ENCODE peak calls at places on chromosomes 13 and 19, in six cellular contexts. One of them, this sample, is unnamed.

GRCh38 chr13:30577381-30577780 is 40.3 kb upstream of the USPL1 start:
- DNase-seq in body of pancreas: peak
- DNase-seq in K562: peak
- DNase-seq in A549: peak
- DNase-seq in left lung: no peak
- DNase-seq in left ventricle myocardium inferior: no peak
- DNase-seq in this sample: peak

GRCh38 chr19:2334986-2335846 is 6.7 kb downstream of the SPPL2B start:
- DNase-seq in body of pancreas: no peak
- DNase-seq in K562: no peak
- DNase-seq in left ventricle myocardium inferior: no peak
- DNase-seq in A549: no peak
- DNase-seq in left lung: no peak
- DNase-seq in this sample: no peak

GRCh38 chr19:1102407-1103106 is 1.2 kb upstream of the GPX4 start:
- DNase-seq in A549: peak
- DNase-seq in body of pancreas: peak
- DNase-seq in left ventricle myocardium inferior: no peak
- DNase-seq in left lung: no peak
- DNase-seq in K562: no peak
- DNase-seq in this sample: peak

GRCh38 chr19:1816530-1817298 is 4.6 kb upstream of the ATP8B3 start:
- DNase-seq in body of pancreas: no peak
- DNase-seq in K562: no peak
- DNase-seq in left lung: peak
- DNase-seq in A549: no peak
- DNase-seq in left ventricle myocardium inferior: no peak
- DNase-seq in this sample: no peak

GRCh38 chr13:100872761-100873160 is 198.2 kb upstream of the TMTC4 start:
- DNase-seq in body of pancreas: no peak
- DNase-seq in left ventricle myocardium inferior: no peak
- DNase-seq in A549: no peak
- DNase-seq in left lung: no peak
- DNase-seq in K562: no peak
- DNase-seq in this sample: no peak

GRCh38 chr13:71979616-71980015 is 112.6 kb upstream of the DACH1 start:
- DNase-seq in left lung: no peak
- DNase-seq in A549: peak
- DNase-seq in K562: no peak
- DNase-seq in body of pancreas: peak
- DNase-seq in left ventricle myocardium inferior: no peak
- DNase-seq in this sample: no peak

GRCh38 chr19:495440-496332 is 600 bp upstream of the MADCAM1 start:
- DNase-seq in A549: peak
- DNase-seq in left lung: peak
- DNase-seq in left ventricle myocardium inferior: no peak
- DNase-seq in K562: peak
- DNase-seq in body of pancreas: no peak
- DNase-seq in this sample: no peak

GRCh38 chr19:39599116-39599515 is 3.2 kb upstream of the LGALS13 start:
- DNase-seq in K562: peak
- DNase-seq in A549: peak
- DNase-seq in left ventricle myocardium inferior: no peak
- DNase-seq in left lung: no peak
- DNase-seq in body of pancreas: no peak
- DNase-seq in this sample: no peak

GRCh38 chr13:110989331-110989730 is 74.5 kb upstream of the ANKRD10 start:
- DNase-seq in A549: no peak
- DNase-seq in K562: no peak
- DNase-seq in left lung: no peak
- DNase-seq in left ventricle myocardium inferior: no peak
- DNase-seq in body of pancreas: no peak
- DNase-seq in this sample: no peak

GRCh38 chr13:80274643-80275042 is 66.3 kb downstream of the SPRY2 start:
- DNase-seq in left ventricle myocardium inferior: no peak
- DNase-seq in left lung: no peak
- DNase-seq in K562: no peak
- DNase-seq in body of pancreas: no peak
- DNase-seq in A549: no peak
- DNase-seq in this sample: no peak

GRCh38 chr13:98155475-98156111 is 12.7 kb downstream of the FARP1 start:
- DNase-seq in left ventricle myocardium inferior: no peak
- DNase-seq in K562: no peak
- DNase-seq in body of pancreas: peak
- DNase-seq in left lung: no peak
- DNase-seq in A549: no peak
- DNase-seq in this sample: no peak

GRCh38 chr13:85408415-85408814 is 390.8 kb downstream of the SLITRK6 start:
- DNase-seq in left lung: no peak
- DNase-seq in left ventricle myocardium inferior: no peak
- DNase-seq in A549: no peak
- DNase-seq in K562: no peak
- DNase-seq in body of pancreas: no peak
- DNase-seq in this sample: no peak

GRCh38 chr13:96967248-96967745 is 27.0 kb downstream of the OXGR1 start:
- DNase-seq in left lung: no peak
- DNase-seq in A549: peak
- DNase-seq in K562: peak
- DNase-seq in body of pancreas: no peak
- DNase-seq in left ventricle myocardium inferior: no peak
- DNase-seq in this sample: no peak

GRCh38 chr13:48564046-48564445 is 31.2 kb upstream of the RCBTB2 start:
- DNase-seq in left ventricle myocardium inferior: no peak
- DNase-seq in left lung: no peak
- DNase-seq in K562: no peak
- DNase-seq in A549: no peak
- DNase-seq in body of pancreas: no peak
- DNase-seq in this sample: no peak

GRCh38 chr19:17358395-17358794 is 18.7 kb downstream of the PLVAP start:
- DNase-seq in left lung: no peak
- DNase-seq in A549: peak
- DNase-seq in K562: peak
- DNase-seq in body of pancreas: no peak
- DNase-seq in left ventricle myocardium inferior: no peak
- DNase-seq in this sample: no peak

GRCh38 chr13:30750036-30750435 is 14.7 kb downstream of the ALOX5AP start:
- DNase-seq in left lung: no peak
- DNase-seq in left ventricle myocardium inferior: no peak
- DNase-seq in body of pancreas: no peak
- DNase-seq in K562: no peak
- DNase-seq in A549: no peak
- DNase-seq in this sample: no peak

GRCh38 chr19:7852851-7853759 is 21.1 kb downstream of the PRR36 start:
- DNase-seq in A549: peak
- DNase-seq in K562: peak
- DNase-seq in left ventricle myocardium inferior: peak
- DNase-seq in left lung: peak
- DNase-seq in body of pancreas: peak
- DNase-seq in this sample: no peak

GRCh38 chr19:3119782-3120380 is 16.0 kb upstream of the GNA15 start:
- DNase-seq in left lung: peak
- DNase-seq in K562: no peak
- DNase-seq in A549: no peak
- DNase-seq in left ventricle myocardium inferior: no peak
- DNase-seq in body of pancreas: no peak
- DNase-seq in this sample: no peak

GRCh38 chr13:36981156-36981743 is 17.9 kb downstream of the ALG5 start:
- DNase-seq in left lung: no peak
- DNase-seq in K562: peak
- DNase-seq in body of pancreas: no peak
- DNase-seq in A549: peak
- DNase-seq in left ventricle myocardium inferior: no peak
- DNase-seq in this sample: peak

GRCh38 chr13:33014291-33014690 is 1.9 kb upstream of the KL start:
- DNase-seq in left lung: no peak
- DNase-seq in body of pancreas: no peak
- DNase-seq in A549: no peak
- DNase-seq in left ventricle myocardium inferior: no peak
- DNase-seq in K562: no peak
- DNase-seq in this sample: no peak

GRCh38 chr19:38059897-38060296 is 152.9 kb downstream of the SIPA1L3 start:
- DNase-seq in body of pancreas: peak
- DNase-seq in A549: no peak
- DNase-seq in left ventricle myocardium inferior: no peak
- DNase-seq in left lung: peak
- DNase-seq in K562: no peak
- DNase-seq in this sample: no peak

GRCh38 chr13:87736849-87737400 is 65.8 kb downstream of the SLITRK5 start:
- DNase-seq in body of pancreas: no peak
- DNase-seq in left ventricle myocardium inferior: no peak
- DNase-seq in left lung: no peak
- DNase-seq in A549: no peak
- DNase-seq in K562: no peak
- DNase-seq in this sample: no peak

GRCh38 chr19:1236566-1236965 is 1.2 kb downstream of the CBARP start:
- DNase-seq in A549: no peak
- DNase-seq in body of pancreas: no peak
- DNase-seq in K562: no peak
- DNase-seq in left ventricle myocardium inferior: no peak
- DNase-seq in left lung: no peak
- DNase-seq in this sample: no peak

GRCh38 chr19:33998739-33999345 is 173.5 kb upstream of the LSM14A start:
- DNase-seq in left lung: no peak
- DNase-seq in A549: peak
- DNase-seq in body of pancreas: no peak
- DNase-seq in left ventricle myocardium inferior: no peak
- DNase-seq in K562: no peak
- DNase-seq in this sample: no peak

GRCh38 chr19:18009412-18010066 is 1.6 kb downstream of the ARRDC2 start:
- DNase-seq in body of pancreas: no peak
- DNase-seq in left lung: peak
- DNase-seq in left ventricle myocardium inferior: no peak
- DNase-seq in A549: no peak
- DNase-seq in K562: no peak
- DNase-seq in this sample: no peak

GRCh38 chr13:113880651-113881611 is 17.1 kb upstream of the GAS6 start:
- DNase-seq in left ventricle myocardium inferior: no peak
- DNase-seq in body of pancreas: no peak
- DNase-seq in A549: no peak
- DNase-seq in left lung: no peak
- DNase-seq in K562: no peak
- DNase-seq in this sample: no peak

GRCh38 chr13:113877149-113877990 is 13.5 kb upstream of the GAS6 start:
- DNase-seq in A549: no peak
- DNase-seq in left lung: no peak
- DNase-seq in body of pancreas: no peak
- DNase-seq in K562: no peak
- DNase-seq in left ventricle myocardium inferior: no peak
- DNase-seq in this sample: no peak

GRCh38 chr13:113879506-113880360 is 15.9 kb upstream of the GAS6 start:
- DNase-seq in body of pancreas: no peak
- DNase-seq in left ventricle myocardium inferior: no peak
- DNase-seq in left lung: no peak
- DNase-seq in A549: no peak
- DNase-seq in K562: no peak
- DNase-seq in this sample: no peak

GRCh38 chr13:113876341-113877148 is 12.7 kb upstream of the GAS6 start:
- DNase-seq in left lung: no peak
- DNase-seq in left ventricle myocardium inferior: no peak
- DNase-seq in K562: no peak
- DNase-seq in A549: no peak
- DNase-seq in body of pancreas: no peak
- DNase-seq in this sample: no peak

GRCh38 chr13:113879017-113879416 is 15.1 kb upstream of the GAS6 start:
- DNase-seq in body of pancreas: no peak
- DNase-seq in left lung: no peak
- DNase-seq in A549: no peak
- DNase-seq in left ventricle myocardium inferior: no peak
- DNase-seq in K562: no peak
- DNase-seq in this sample: no peak
- H3K27ac ChIP-seq in body of pancreas: no peak
- H3K27ac ChIP-seq in left lung: no peak
- H3K27ac ChIP-seq in A549: no peak
- H3K27ac ChIP-seq in left ventricle myocardium inferior: peak
- H3K27ac ChIP-seq in K562: no peak
- H3K27ac ChIP-seq in this sample: no peak

GRCh38 chr13:57582032-57582431 is 49.5 kb upstream of the PCDH17 start:
- DNase-seq in K562: no peak
- DNase-seq in A549: no peak
- DNase-seq in left ventricle myocardium inferior: no peak
- DNase-seq in left lung: peak
- DNase-seq in body of pancreas: no peak
- DNase-seq in this sample: no peak
- TF ChIP-seq CTCF in K562: no peak
- TF ChIP-seq CTCF in A549: no peak
- TF ChIP-seq CTCF in left ventricle myocardium inferior: no peak
- TF ChIP-seq CTCF in left lung: no peak
- TF ChIP-seq CTCF in body of pancreas: no peak
- TF ChIP-seq CTCF in this sample: no peak

DNA sequence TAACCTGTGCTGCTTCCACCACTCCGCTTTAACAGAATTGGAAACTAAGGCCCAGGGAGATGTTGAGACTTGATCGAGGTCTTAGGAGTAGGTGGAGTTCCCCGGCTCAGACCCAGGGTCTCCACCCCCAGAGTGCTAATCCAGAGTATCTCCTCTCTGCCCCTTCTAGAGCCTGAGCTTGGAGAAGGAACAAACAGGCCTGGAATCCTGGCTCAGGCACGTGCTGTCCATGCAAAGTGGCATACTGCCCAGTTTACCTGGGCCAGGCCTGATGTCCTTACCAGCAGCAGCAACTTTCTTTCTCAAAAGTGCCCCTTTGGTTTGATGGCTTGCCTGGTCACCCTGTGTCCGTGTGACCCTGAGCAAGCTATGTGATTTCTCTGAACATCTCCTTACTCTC is 3.7 kb downstream of the SYNGR4 start:
- DNase-seq in K562: no peak
- DNase-seq in left lung: no peak
- DNase-seq in A549: no peak
- DNase-seq in body of pancreas: peak
- DNase-seq in left ventricle myocardium inferior: no peak
- DNase-seq in this sample: no peak
- H3K27ac ChIP-seq in K562: no peak
- H3K27ac ChIP-seq in left lung: no peak
- H3K27ac ChIP-seq in A549: no peak
- H3K27ac ChIP-seq in body of pancreas: peak
- H3K27ac ChIP-seq in left ventricle myocardium inferior: no peak
- H3K27ac ChIP-seq in this sample: no peak

DNA sequence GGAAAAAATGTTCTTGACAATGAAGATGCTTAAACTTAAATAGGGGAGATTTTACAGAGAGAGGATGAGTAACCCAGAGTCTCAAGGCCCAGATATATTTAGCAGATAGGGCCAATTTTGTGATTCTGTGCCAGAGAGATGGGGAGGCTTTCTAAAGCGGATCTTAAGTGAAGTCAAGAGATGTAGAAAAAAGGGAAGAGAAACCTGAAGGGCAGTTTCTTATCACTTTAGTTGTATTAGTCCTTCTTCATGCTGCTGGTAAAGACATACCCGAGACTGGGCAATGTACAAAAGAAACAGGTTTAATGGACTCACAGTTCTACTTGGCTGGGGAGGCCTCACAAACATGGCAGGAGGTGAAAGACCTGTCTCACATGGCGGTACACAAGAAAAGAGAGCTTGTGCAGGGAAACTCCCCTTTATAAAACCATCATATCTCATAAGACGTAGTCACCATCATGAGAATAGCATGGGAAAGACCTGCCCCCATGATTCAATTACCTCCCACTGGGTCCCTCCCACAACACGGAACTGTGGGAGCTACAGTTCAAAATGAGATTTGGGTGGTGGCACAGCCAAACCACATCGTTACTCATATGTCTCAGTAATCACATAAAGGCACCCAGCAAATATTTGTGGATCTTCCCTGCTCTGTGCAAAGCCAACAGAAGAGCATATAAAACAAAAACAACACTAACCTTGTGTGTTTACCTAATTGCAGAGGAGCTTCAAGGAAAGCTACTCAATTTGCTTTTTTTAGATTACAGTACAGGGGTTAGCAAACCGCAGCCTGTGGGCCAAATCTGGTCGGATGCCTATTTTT is 102.6 kb upstream of the MYCBP2 start:
- DNase-seq in left lung: no peak
- DNase-seq in body of pancreas: no peak
- DNase-seq in K562: no peak
- DNase-seq in left ventricle myocardium inferior: no peak
- DNase-seq in A549: no peak
- DNase-seq in this sample: no peak
- TF ChIP-seq CTCF in left lung: no peak
- TF ChIP-seq CTCF in body of pancreas: no peak
- TF ChIP-seq CTCF in K562: no peak
- TF ChIP-seq CTCF in left ventricle myocardium inferior: no peak
- TF ChIP-seq CTCF in A549: no peak
- TF ChIP-seq CTCF in this sample: no peak